ENCODE peak calls at places on chromosomes 5 and 9, in seven cellular contexts. One of them, this sample, is unnamed.
A peak's percentile ranks its signal among the peaks of the same experiment; 100 is the strongest.

GRCh38 chr5:891837-892389 is 688 bp downstream of the BRD9 start:
- DNase-seq in IMR-90: peak; percentile 17
- DNase-seq in neuronal stem cell: no peak
- DNase-seq in H1: no peak
- DNase-seq in H9: no peak
- DNase-seq in mesenchymal stem cell: peak; percentile 42
- DNase-seq in trophoblast cell: no peak
- DNase-seq in this sample: peak; percentile 7

GRCh38 chr5:111999286-111999685 is 242.3 kb upstream of the NREP start:
- DNase-seq in IMR-90: peak; percentile 90
- DNase-seq in neuronal stem cell: no peak
- DNase-seq in H1: no peak
- DNase-seq in H9: no peak
- DNase-seq in mesenchymal stem cell: peak; percentile 62
- DNase-seq in trophoblast cell: no peak
- DNase-seq in this sample: no peak

GRCh38 chr9:72947987-72948465 is 4.8 kb downstream of the ALDH1A1 start:
- DNase-seq in IMR-90: no peak
- DNase-seq in neuronal stem cell: no peak
- DNase-seq in H1: no peak
- DNase-seq in H9: no peak
- DNase-seq in mesenchymal stem cell: no peak
- DNase-seq in trophoblast cell: no peak
- DNase-seq in this sample: peak; percentile 59

GRCh38 chr9:132201780-132202703 is 40.2 kb downstream of the NTNG2 start:
- DNase-seq in IMR-90: no peak
- DNase-seq in neuronal stem cell: no peak
- DNase-seq in H1: no peak
- DNase-seq in H9: no peak
- DNase-seq in mesenchymal stem cell: no peak
- DNase-seq in trophoblast cell: no peak
- DNase-seq in this sample: no peak

GRCh38 chr9:22452415-22453010 is 5.9 kb downstream of the DMRTA1 start:
- DNase-seq in IMR-90: peak; percentile 31
- DNase-seq in neuronal stem cell: no peak
- DNase-seq in H1: no peak
- DNase-seq in H9: no peak
- DNase-seq in mesenchymal stem cell: peak; percentile 47
- DNase-seq in trophoblast cell: peak; percentile 47
- DNase-seq in this sample: peak; percentile 33

GRCh38 chr5:172005708-172006377 is 595 bp downstream of the FBXW11 start:
- DNase-seq in IMR-90: no peak
- DNase-seq in neuronal stem cell: peak; percentile 37
- DNase-seq in H1: peak; percentile 65
- DNase-seq in H9: peak; percentile 39
- DNase-seq in mesenchymal stem cell: peak; percentile 50
- DNase-seq in trophoblast cell: no peak
- DNase-seq in this sample: peak; percentile 71

GRCh38 chr9:16434522-16434921 is 435.9 kb downstream of the BNC2 start:
- DNase-seq in IMR-90: peak; percentile 78
- DNase-seq in neuronal stem cell: no peak
- DNase-seq in H1: no peak
- DNase-seq in H9: no peak
- DNase-seq in mesenchymal stem cell: no peak
- DNase-seq in trophoblast cell: no peak
- DNase-seq in this sample: peak; percentile 22

GRCh38 chr5:138873096-138873885 is 1.8 kb downstream of the LRRTM2 start:
- DNase-seq in IMR-90: no peak
- DNase-seq in neuronal stem cell: no peak
- DNase-seq in H1: no peak
- DNase-seq in H9: no peak
- DNase-seq in mesenchymal stem cell: no peak
- DNase-seq in trophoblast cell: no peak
- DNase-seq in this sample: no peak

GRCh38 chr9:99824378-99825157 is 2.9 kb downstream of the NR4A3 start:
- DNase-seq in IMR-90: no peak
- DNase-seq in neuronal stem cell: peak; percentile 80
- DNase-seq in H1: peak; percentile 93
- DNase-seq in H9: peak; percentile 81
- DNase-seq in mesenchymal stem cell: peak; percentile 60
- DNase-seq in trophoblast cell: no peak
- DNase-seq in this sample: peak; percentile 78

GRCh38 chr5:41511241-41511640 is 840 bp upstream of the PLCXD3 start:
- DNase-seq in IMR-90: no peak
- DNase-seq in neuronal stem cell: no peak
- DNase-seq in H1: no peak
- DNase-seq in H9: no peak
- DNase-seq in mesenchymal stem cell: no peak
- DNase-seq in trophoblast cell: no peak
- DNase-seq in this sample: no peak

GRCh38 chr9:89471390-89471789 is 26.5 kb downstream of the SEMA4D start:
- DNase-seq in IMR-90: no peak
- DNase-seq in neuronal stem cell: no peak
- DNase-seq in H1: no peak
- DNase-seq in H9: no peak
- DNase-seq in mesenchymal stem cell: no peak
- DNase-seq in trophoblast cell: no peak
- DNase-seq in this sample: no peak

GRCh38 chr9:135890190-135890861 is 17.0 kb downstream of the CAMSAP1 start:
- DNase-seq in IMR-90: no peak
- DNase-seq in neuronal stem cell: no peak
- DNase-seq in H1: no peak
- DNase-seq in H9: no peak
- DNase-seq in mesenchymal stem cell: no peak
- DNase-seq in trophoblast cell: no peak
- DNase-seq in this sample: no peak

GRCh38 chr9:112234779-112235178 is 59.7 kb upstream of the SUSD1 start:
- DNase-seq in IMR-90: no peak
- DNase-seq in neuronal stem cell: no peak
- DNase-seq in H1: no peak
- DNase-seq in H9: no peak
- DNase-seq in mesenchymal stem cell: no peak
- DNase-seq in trophoblast cell: no peak
- DNase-seq in this sample: no peak

GRCh38 chr9:96065482-96066251 is 190.2 kb downstream of the ERCC6L2 start:
- DNase-seq in IMR-90: no peak
- DNase-seq in neuronal stem cell: no peak
- DNase-seq in H1: no peak
- DNase-seq in H9: no peak
- DNase-seq in mesenchymal stem cell: no peak
- DNase-seq in trophoblast cell: no peak
- DNase-seq in this sample: no peak

GRCh38 chr9:96068511-96068910 is 193.0 kb downstream of the ERCC6L2 start:
- DNase-seq in IMR-90: no peak
- DNase-seq in neuronal stem cell: no peak
- DNase-seq in H1: no peak
- DNase-seq in H9: no peak
- DNase-seq in mesenchymal stem cell: no peak
- DNase-seq in trophoblast cell: no peak
- DNase-seq in this sample: no peak

GRCh38 chr9:96064838-96065481 is 189.5 kb downstream of the ERCC6L2 start:
- DNase-seq in IMR-90: no peak
- DNase-seq in neuronal stem cell: no peak
- DNase-seq in H1: no peak
- DNase-seq in H9: no peak
- DNase-seq in mesenchymal stem cell: no peak
- DNase-seq in trophoblast cell: no peak
- DNase-seq in this sample: peak; percentile 38

GRCh38 chr9:96067551-96068076 is 192.1 kb downstream of the ERCC6L2 start:
- DNase-seq in IMR-90: no peak
- DNase-seq in neuronal stem cell: no peak
- DNase-seq in H1: no peak
- DNase-seq in H9: no peak
- DNase-seq in mesenchymal stem cell: no peak
- DNase-seq in trophoblast cell: no peak
- DNase-seq in this sample: no peak

GRCh38 chr9:96067004-96067403 is 191.5 kb downstream of the ERCC6L2 start:
- DNase-seq in IMR-90: no peak
- DNase-seq in neuronal stem cell: no peak
- DNase-seq in H1: no peak
- DNase-seq in H9: no peak
- DNase-seq in mesenchymal stem cell: no peak
- DNase-seq in trophoblast cell: no peak
- DNase-seq in this sample: no peak
- H2AK5ac ChIP-seq in IMR-90: no peak overlapping the region
- H2AK5ac ChIP-seq in neuronal stem cell: no peak overlapping the region
- H2AK5ac ChIP-seq in H1: no peak overlapping the region
- H2AK5ac ChIP-seq in H9: no peak overlapping the region
- H2AK5ac ChIP-seq in mesenchymal stem cell: no peak overlapping the region
- H2AK5ac ChIP-seq in trophoblast cell: no peak overlapping the region
- H2AK5ac ChIP-seq in this sample: no peak overlapping the region

GRCh38 chr5:95812100-95812472 is 10.4 kb downstream of the GLRX start:
- DNase-seq in IMR-90: peak; percentile 74
- DNase-seq in neuronal stem cell: no peak
- DNase-seq in H1: no peak
- DNase-seq in H9: no peak
- DNase-seq in mesenchymal stem cell: peak; percentile 88
- DNase-seq in trophoblast cell: peak; percentile 55
- DNase-seq in this sample: no peak

GRCh38 chr5:95808686-95809413 is 13.7 kb downstream of the GLRX start:
- DNase-seq in IMR-90: peak; percentile 52
- DNase-seq in neuronal stem cell: no peak
- DNase-seq in H1: no peak
- DNase-seq in H9: no peak
- DNase-seq in mesenchymal stem cell: peak; percentile 86
- DNase-seq in trophoblast cell: no peak
- DNase-seq in this sample: no peak

GRCh38 chr5:95808013-95808685 is 14.4 kb downstream of the GLRX start:
- DNase-seq in IMR-90: no peak
- DNase-seq in neuronal stem cell: no peak
- DNase-seq in H1: no peak
- DNase-seq in H9: no peak
- DNase-seq in mesenchymal stem cell: no peak
- DNase-seq in trophoblast cell: no peak
- DNase-seq in this sample: no peak

GRCh38 chr5:95809414-95809960 is 13.0 kb downstream of the GLRX start:
- DNase-seq in IMR-90: peak; percentile 52
- DNase-seq in neuronal stem cell: no peak
- DNase-seq in H1: no peak
- DNase-seq in H9: no peak
- DNase-seq in mesenchymal stem cell: peak; percentile 49
- DNase-seq in trophoblast cell: no peak
- DNase-seq in this sample: no peak

GRCh38 chr5:95810305-95811125 is 12.0 kb downstream of the GLRX start:
- DNase-seq in IMR-90: peak; percentile 37
- DNase-seq in neuronal stem cell: no peak
- DNase-seq in H1: no peak
- DNase-seq in H9: no peak
- DNase-seq in mesenchymal stem cell: peak; percentile 42
- DNase-seq in trophoblast cell: no peak
- DNase-seq in this sample: no peak
- H3K4me1 ChIP-seq in IMR-90: peaks cover 16% of the 10 kb centered on the region
- H3K4me1 ChIP-seq in neuronal stem cell: peaks cover 4% of the 10 kb centered on the region
- H3K4me1 ChIP-seq in H1: peaks cover 11% of the 10 kb centered on the region
- H3K4me1 ChIP-seq in H9: peaks cover 2% of the 10 kb centered on the region
- H3K4me1 ChIP-seq in mesenchymal stem cell: peaks cover 21% of the 10 kb centered on the region
- H3K4me1 ChIP-seq in trophoblast cell: peaks cover 18% of the 10 kb centered on the region
- H3K4me1 ChIP-seq in this sample: peaks cover 7% of the 10 kb centered on the region

DNA sequence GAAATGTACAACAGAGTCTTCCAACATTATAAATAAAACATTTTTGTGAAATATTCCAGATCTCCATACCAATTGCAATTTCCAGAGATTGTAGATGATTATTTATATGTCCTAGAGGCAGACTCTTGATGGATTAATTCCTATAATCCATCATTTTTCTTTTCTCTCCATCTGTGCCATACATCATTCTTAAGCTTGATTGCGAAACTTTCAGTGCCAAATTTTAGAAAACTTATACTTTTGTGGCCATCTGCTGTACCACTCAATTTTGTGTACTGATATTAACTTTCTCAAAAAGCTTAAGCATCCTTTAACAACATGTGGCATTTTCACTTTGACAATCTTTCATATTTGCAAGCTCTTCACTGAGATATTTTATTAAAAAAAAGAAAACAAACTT is 446.9 kb downstream of the SEMA5A start:
- DNase-seq in IMR-90: no peak
- DNase-seq in neuronal stem cell: no peak
- DNase-seq in H1: no peak
- DNase-seq in H9: no peak
- DNase-seq in mesenchymal stem cell: no peak
- DNase-seq in trophoblast cell: no peak
- DNase-seq in this sample: no peak
- H2AK5ac ChIP-seq in IMR-90: no peak overlapping the region
- H2AK5ac ChIP-seq in neuronal stem cell: no peak overlapping the region
- H2AK5ac ChIP-seq in H1: no peak overlapping the region
- H2AK5ac ChIP-seq in H9: no peak overlapping the region
- H2AK5ac ChIP-seq in mesenchymal stem cell: no peak overlapping the region
- H2AK5ac ChIP-seq in trophoblast cell: no peak overlapping the region
- H2AK5ac ChIP-seq in this sample: no peak overlapping the region

DNA sequence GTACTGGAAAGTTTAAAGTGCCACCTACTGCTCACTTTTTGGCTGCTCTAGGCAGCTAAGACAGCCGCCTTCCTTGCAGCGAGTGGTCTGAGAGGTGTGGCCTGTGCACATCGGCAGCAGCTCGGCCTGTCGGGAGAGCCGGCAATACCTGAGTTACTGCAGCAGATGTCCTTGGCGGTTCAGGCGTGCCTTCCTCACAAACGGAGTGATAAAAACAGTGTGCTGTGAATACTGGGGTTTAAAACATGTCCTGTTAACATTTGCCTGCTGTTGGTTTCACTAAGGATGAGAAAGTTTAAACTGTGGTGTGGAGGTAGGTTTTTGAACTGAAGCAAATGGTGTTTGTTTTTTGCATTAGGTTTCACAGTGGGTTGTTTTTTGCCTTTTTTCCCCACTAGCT is 12.9 kb downstream of the TRAF2 start:
- DNase-seq in IMR-90: no peak
- DNase-seq in neuronal stem cell: no peak
- DNase-seq in H1: no peak
- DNase-seq in H9: no peak
- DNase-seq in mesenchymal stem cell: no peak
- DNase-seq in trophoblast cell: no peak
- DNase-seq in this sample: no peak
- H3K4me1 ChIP-seq in IMR-90: peaks cover 15% of the 10 kb centered on the region
- H3K4me1 ChIP-seq in neuronal stem cell: peaks cover 8% of the 10 kb centered on the region
- H3K4me1 ChIP-seq in H1: no peaks in the 10 kb centered on the region
- H3K4me1 ChIP-seq in H9: no peaks in the 10 kb centered on the region
- H3K4me1 ChIP-seq in mesenchymal stem cell: peaks cover 28% of the 10 kb centered on the region
- H3K4me1 ChIP-seq in trophoblast cell: peaks cover 6% of the 10 kb centered on the region
- H3K4me1 ChIP-seq in this sample: no peaks in the 10 kb centered on the region

GRCh38 chr9:128824911-128825310 is 4.7 kb downstream of the SPOUT1 start:
- DNase-seq in IMR-90: no peak
- DNase-seq in neuronal stem cell: no peak
- DNase-seq in H1: no peak
- DNase-seq in H9: no peak
- DNase-seq in mesenchymal stem cell: no peak
- DNase-seq in trophoblast cell: no peak
- DNase-seq in this sample: no peak
- H2AK5ac ChIP-seq in IMR-90: no peak overlapping the region
- H2AK5ac ChIP-seq in neuronal stem cell: no peak overlapping the region
- H2AK5ac ChIP-seq in H1: no peak overlapping the region
- H2AK5ac ChIP-seq in H9: no peak overlapping the region
- H2AK5ac ChIP-seq in mesenchymal stem cell: no peak overlapping the region
- H2AK5ac ChIP-seq in trophoblast cell: no peak overlapping the region
- H2AK5ac ChIP-seq in this sample: no peak overlapping the region

DNA sequence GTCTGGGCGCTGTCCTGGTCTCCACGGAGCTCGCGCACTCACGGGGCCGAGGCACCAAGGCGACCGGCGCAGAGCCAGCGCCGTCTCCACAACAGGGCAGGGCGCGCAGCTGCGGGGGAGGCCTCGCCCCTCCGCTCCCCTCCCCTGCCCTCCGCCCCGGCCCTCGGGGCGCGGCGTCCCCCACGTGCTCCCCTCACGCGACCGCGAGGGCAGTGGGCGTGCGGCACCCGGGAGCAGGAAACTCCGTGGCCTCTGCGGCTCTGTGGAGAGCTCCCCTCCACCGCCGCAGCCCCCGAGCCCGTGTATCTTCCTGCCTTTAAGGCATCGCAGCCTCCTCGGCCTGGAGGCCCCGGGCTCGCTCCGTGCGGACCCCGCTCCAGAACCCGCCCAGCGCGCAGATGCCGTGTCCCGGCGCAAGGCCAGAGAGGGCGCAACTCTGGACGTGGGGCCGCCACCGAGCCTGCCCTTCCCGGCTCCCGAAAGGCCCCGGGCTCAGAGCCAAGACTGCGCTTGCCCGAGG is 706 bp upstream of the TUBB4B start:
- DNase-seq in IMR-90: peak; percentile 61
- DNase-seq in neuronal stem cell: no peak
- DNase-seq in H1: no peak
- DNase-seq in H9: no peak
- DNase-seq in mesenchymal stem cell: peak; percentile 82
- DNase-seq in trophoblast cell: no peak
- DNase-seq in this sample: no peak
- H3K4me1 ChIP-seq in IMR-90: peaks cover 9% of the 10 kb centered on the region
- H3K4me1 ChIP-seq in neuronal stem cell: peaks cover 29% of the 10 kb centered on the region
- H3K4me1 ChIP-seq in H1: peaks cover 27% of the 10 kb centered on the region
- H3K4me1 ChIP-seq in H9: peaks cover 3% of the 10 kb centered on the region
- H3K4me1 ChIP-seq in mesenchymal stem cell: peaks cover 59% of the 10 kb centered on the region
- H3K4me1 ChIP-seq in trophoblast cell: peaks cover 16% of the 10 kb centered on the region
- H3K4me1 ChIP-seq in this sample: peaks cover 17% of the 10 kb centered on the region

This sample was measured in mesendoderm.